ENCODE peak calls at places on chromosomes 6 and 20, in ten cellular contexts. B is endothelial cell of umbilical vein, D is GM23248, A is thoracic aorta, F is NB4, E is upper lobe of right lung, V is adrenal gland, I is heart left ventricle, Y is right cardiac atrium, X is PC-3. O is an unnamed sample.

GRCh38 chr6:116247285-116247684 is 6.6 kb downstream of the TSPYL4 start:
- DNase-seq in Y (no peak), V (no peak), I (no peak), D (no peak), B (no peak), F (no peak), A (no peak), E (no peak), X (no peak), O (no peak)

GRCh38 chr20:20743511-20744169 is 31.2 kb upstream of the RALGAPA2 start:
- DNase-seq in E (peak; percentile 80), Y (peak; percentile 94), B (peak; percentile 97), F (peak; percentile 93), X (no peak), D (no peak), A (peak; percentile 12), V (peak; percentile 32), I (peak; percentile 65), O (no peak)

GRCh38 chr20:19094959-19095541 is 117.4 kb upstream of the SLC24A3 start:
- DNase-seq in Y (no peak), B (no peak), F (no peak), I (no peak), E (no peak), A (no peak), D (no peak), X (peak; percentile 59), V (peak; percentile 40), O (no peak)

GRCh38 chr6:16473908-16474791 is 235.8 kb downstream of the GMPR start:
- DNase-seq in A (no peak), X (no peak), B (no peak), E (no peak), Y (no peak), I (no peak), V (no peak), D (no peak), F (no peak), O (no peak)

GRCh38 chr6:137036566-137037300 is 8.0 kb downstream of the IL20RA start:
- DNase-seq in A (no peak), I (no peak), D (no peak), V (peak; percentile 62), F (no peak), B (no peak), E (no peak), X (no peak), Y (no peak), O (no peak)

GRCh38 chr20:407953-408842 is at the start of gene RBCK1:
- DNase-seq in F (peak; percentile 89), Y (peak; percentile 93), D (peak; percentile 90), X (peak; percentile 85), A (peak; percentile 34), B (peak; percentile 69), I (peak; percentile 92), V (peak; percentile 85), E (peak; percentile 93), O (peak; percentile 47)

GRCh38 chr6:28794175-28795002 is 129.4 kb downstream of the TRIM27 start:
- DNase-seq in A (no peak), B (peak; percentile 29), I (no peak), F (peak; percentile 85), V (no peak), Y (no peak), X (peak; percentile 52), E (no peak), D (peak; percentile 88), O (no peak)

GRCh38 chr20:58071991-58072390 is 156.5 kb downstream of the ANKRD60 start:
- DNase-seq in A (no peak), B (no peak), X (no peak), Y (no peak), I (no peak), F (no peak), E (no peak), D (no peak), V (no peak), O (no peak)

GRCh38 chr6:31734703-31735500 is 1.4 kb downstream of the CLIC1 start:
- DNase-seq in Y (peak; percentile 77), I (peak; percentile 73), B (peak; percentile 71), X (peak; percentile 70), E (no peak), F (peak; percentile 95), V (peak; percentile 63), A (no peak), D (peak; percentile 82), O (peak; percentile 29)

GRCh38 chr6:84748331-84748730 is 16.1 kb downstream of the TBX18 start:
- DNase-seq in I (no peak), F (no peak), D (no peak), E (no peak), A (no peak), V (no peak), X (no peak), B (no peak), Y (no peak), O (no peak)
- H3K4me3 ChIP-seq in I (no peak overlapping the region), F (no peak overlapping the region), D (no peak overlapping the region), E (no peak overlapping the region), A (no peak overlapping the region), V (no peak overlapping the region), X (no peak overlapping the region), B (no peak overlapping the region), Y (no peak overlapping the region), O (no peak overlapping the region)

GRCh38 chr20:45487231-45487635 is 17.7 kb downstream of the WFDC2 start:
- DNase-seq in F (peak; percentile 30), Y (no peak), D (no peak), V (no peak), I (no peak), X (no peak), A (no peak), B (no peak), E (peak; percentile 62), O (no peak)
- H3K4me3 ChIP-seq in F (no peak overlapping the region), Y (no peak overlapping the region), D (no peak overlapping the region), V (no peak overlapping the region), I (no peak overlapping the region), X (no peak overlapping the region), A (no peak overlapping the region), B (no peak overlapping the region), E (no peak overlapping the region), O (no peak overlapping the region)

GRCh38 chr6:135087403-135087802 is 32.8 kb upstream of the HBS1L start:
- DNase-seq in A (no peak), V (no peak), E (no peak), F (peak; percentile 56), I (no peak), D (no peak), X (no peak), B (no peak), Y (no peak), O (no peak)

GRCh38 chr6:135084916-135085269 is 30.3 kb upstream of the HBS1L start:
- DNase-seq in F (no peak), E (no peak), B (no peak), V (no peak), I (no peak), X (no peak), Y (no peak), A (no peak), D (no peak), O (no peak)

GRCh38 chr6:135085700-135086413 is 31.2 kb upstream of the HBS1L start:
- DNase-seq in V (no peak), F (no peak), E (no peak), X (no peak), I (no peak), Y (no peak), A (no peak), D (no peak), B (no peak), O (no peak)

GRCh38 chr6:135087803-135088202 is 33.2 kb upstream of the HBS1L start:
- DNase-seq in X (no peak), D (no peak), I (no peak), V (no peak), A (no peak), F (peak; percentile 14), B (no peak), E (no peak), Y (no peak), O (no peak)

DNA sequence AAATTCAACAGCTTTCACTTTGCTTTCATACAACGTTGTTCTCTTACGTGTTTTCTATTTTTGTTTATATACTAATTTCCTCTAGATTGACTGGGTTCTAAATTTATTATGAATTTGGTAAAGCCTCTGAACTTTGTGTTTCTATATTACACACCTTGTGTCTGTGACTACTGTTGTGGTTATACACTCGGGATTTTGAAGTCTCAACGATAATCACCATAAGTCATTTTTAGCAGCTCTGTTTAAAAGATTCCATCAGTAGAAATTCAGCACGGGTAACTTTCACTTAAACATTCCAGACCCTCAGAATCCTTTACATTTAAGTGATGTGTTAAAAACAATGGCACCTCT is 31.8 kb upstream of the HBS1L start:
- DNase-seq in X (no peak), B (no peak), A (no peak), Y (no peak), I (no peak), V (no peak), E (no peak), D (no peak), F (no peak), O (no peak)
- H3K4me3 ChIP-seq in X (no peak overlapping the region), B (no peak overlapping the region), A (no peak overlapping the region), Y (no peak overlapping the region), I (no peak overlapping the region), V (no peak overlapping the region), E (no peak overlapping the region), D (no peak overlapping the region), F (no peak overlapping the region), O (no peak overlapping the region)

GRCh38 chr6:82959385-82959941 is 106.2 kb downstream of the UBE3D start:
- DNase-seq in F (no peak), V (no peak), A (no peak), X (no peak), D (peak; percentile 55), I (no peak), Y (no peak), E (no peak), B (no peak), O (no peak)
- H3K4me3 ChIP-seq in F (no peak overlapping the region), V (no peak overlapping the region), A (no peak overlapping the region), X (no peak overlapping the region), D (no peak overlapping the region), I (no peak overlapping the region), Y (no peak overlapping the region), E (no peak overlapping the region), B (no peak overlapping the region), O (no peak overlapping the region)

GRCh38 chr6:140663772-140664171 is 1289.3 kb upstream of the CITED2 start:
- DNase-seq in Y (no peak), X (no peak), V (no peak), A (no peak), E (no peak), I (no peak), F (no peak), D (no peak), B (no peak), O (no peak)
- H3K4me3 ChIP-seq in Y (no peak overlapping the region), X (no peak overlapping the region), V (no peak overlapping the region), A (no peak overlapping the region), E (no peak overlapping the region), I (no peak overlapping the region), F (no peak overlapping the region), D (no peak overlapping the region), B (no peak overlapping the region), O (no peak overlapping the region)

GRCh38 chr6:118648866-118649554 is 2.4 kb downstream of the CEP85L start:
- DNase-seq in B (peak; percentile 9), X (no peak), A (no peak), F (no peak), I (no peak), E (no peak), D (peak; percentile 12), Y (no peak), V (no peak), O (no peak)
- H3K4me3 ChIP-seq in B (peak overlapping the region; percentile 98), X (peak overlapping the region; percentile 78), A (no peak overlapping the region), F (no peak overlapping the region), I (no peak overlapping the region), E (no peak overlapping the region), D (peak overlapping the region; percentile 89), Y (no peak overlapping the region), V (no peak overlapping the region), O (peak overlapping the region; percentile 76)

O was measured in skeletal muscle cell.